ENCODE peak calls at places on chromosomes 7 and 10, in five cellular contexts. D is lower lobe of right lung, L is GM12878, S is spleen, Z is psoas muscle. I is an unnamed sample.
A peak's percentile ranks its signal among the peaks of the same experiment; 100 is the strongest.

GRCh38 chr7:118449797-118450196 is 225.3 kb downstream of the ANKRD7 start:
- DNase-seq in S (no peak), Z (no peak), L (no peak), D (no peak), I (no peak)

GRCh38 chr10:77873558-77874380 is 52.8 kb downstream of the DLG5 start:
- DNase-seq in L (peak; percentile 64), Z (peak; percentile 67), S (peak; percentile 88), D (no peak), I (no peak)

GRCh38 chr7:98655611-98656010 is 38.5 kb downstream of the NPTX2 start:
- DNase-seq in S (peak; percentile 18), Z (no peak), L (no peak), D (no peak), I (no peak)

GRCh38 chr7:108836246-108836645 is 266.6 kb downstream of the DNAJB9 start:
- DNase-seq in Z (no peak), L (no peak), S (no peak), D (no peak), I (no peak)

GRCh38 chr10:68208424-68209042 is 23.4 kb downstream of the ATOH7 start:
- DNase-seq in D (no peak), L (peak; percentile 20), Z (no peak), S (no peak), I (peak; percentile 67)

GRCh38 chr10:71587941-71588573 is 131.5 kb downstream of the C10orf105 start:
- DNase-seq in S (no peak), L (no peak), D (no peak), Z (no peak), I (no peak)

GRCh38 chr7:34019431-34019830 is 114.1 kb downstream of the BMPER start:
- DNase-seq in S (no peak), D (peak; percentile 71), L (no peak), Z (peak; percentile 26), I (no peak)

GRCh38 chr7:50663396-50664102 is 98.3 kb upstream of the DDC start:
- DNase-seq in L (no peak), D (no peak), S (no peak), Z (no peak), I (no peak)

DNA sequence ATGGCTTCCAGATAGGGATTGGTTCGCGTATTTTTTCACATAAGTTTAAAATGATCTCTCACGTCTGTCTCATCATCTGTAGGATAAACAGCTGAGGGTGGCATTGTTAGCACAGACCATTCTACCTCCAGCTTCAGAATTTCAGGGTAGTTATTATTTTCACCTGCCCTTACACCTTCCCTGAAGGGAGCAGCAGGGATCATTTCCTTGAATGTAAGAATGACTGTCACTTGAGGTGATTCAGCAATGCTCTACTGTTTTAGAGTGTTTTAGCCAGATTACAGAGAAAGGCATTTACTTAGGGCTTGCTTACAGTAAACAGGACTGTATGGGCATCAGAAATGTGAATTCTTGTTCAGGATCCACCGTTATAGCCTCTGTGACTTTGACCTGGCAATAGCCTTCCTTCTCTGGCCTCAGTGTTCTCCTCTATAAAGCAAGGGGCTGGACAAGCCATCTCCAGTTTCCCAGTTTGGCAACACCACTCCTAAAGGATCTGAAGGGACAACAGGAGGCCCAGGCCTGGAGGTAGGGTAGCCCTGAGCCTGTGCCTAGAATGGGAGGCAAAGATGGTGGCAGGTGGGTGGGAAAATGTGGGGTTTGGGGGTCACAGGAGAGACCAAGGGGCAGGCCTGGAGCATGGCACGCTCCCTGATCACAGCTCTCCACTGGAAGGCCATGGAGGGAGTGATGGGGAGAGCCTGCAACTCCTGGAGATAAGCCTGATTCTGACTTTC is 1.2 kb upstream of the IGFBP1 start:
- DNase-seq in L (no peak), Z (no peak), D (no peak), S (no peak), I (no peak)
- H3K27me3 ChIP-seq in L (no peaks in the 10 kb centered on the region), Z (peaks cover 12% of the 10 kb centered on the region), D (peaks cover 54% of the 10 kb centered on the region), S (peaks cover 20% of the 10 kb centered on the region), I (peaks cover 40% of the 10 kb centered on the region)

GRCh38 chr7:38740041-38740440 is 108.9 kb upstream of the AMPH start:
- DNase-seq in L (no peak), Z (no peak), D (no peak), S (no peak), I (no peak)

GRCh38 chr7:38731195-38731594 is 100.0 kb upstream of the AMPH start:
- DNase-seq in D (no peak), L (no peak), Z (no peak), S (no peak), I (no peak)

GRCh38 chr7:38736135-38736534 is 105.0 kb upstream of the AMPH start:
- DNase-seq in S (no peak), Z (no peak), L (no peak), D (no peak), I (no peak)
- H3K4me3 ChIP-seq in S (no peak overlapping the region), Z (no peak overlapping the region), L (no peak overlapping the region), D (no peak overlapping the region), I (no peak overlapping the region)

DNA sequence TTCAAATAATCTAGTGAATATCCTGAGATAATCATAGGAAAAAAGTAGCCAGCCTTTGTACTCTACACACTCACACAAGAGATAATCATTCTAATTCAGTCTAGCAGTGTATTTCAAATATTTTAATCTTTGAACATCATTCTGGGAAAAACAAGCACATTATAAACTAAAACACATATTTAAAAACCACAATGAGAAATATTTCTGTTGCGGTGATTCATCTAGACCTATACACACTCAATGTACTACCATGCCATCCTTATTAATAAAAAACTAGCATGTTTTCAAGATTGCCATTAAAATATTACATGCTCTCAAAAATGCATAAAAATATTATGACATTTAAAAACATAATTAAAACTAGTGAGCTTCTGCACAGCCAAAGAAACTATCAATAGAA is 11.8 kb downstream of the COG5 start:
- DNase-seq in Z (no peak), D (no peak), L (no peak), S (no peak), I (no peak)
- H3K36me3 ChIP-seq in Z (peaks cover 58% of the 10 kb centered on the region), D (peaks cover 39% of the 10 kb centered on the region), L (no peaks in the 10 kb centered on the region), S (peaks cover 66% of the 10 kb centered on the region), I (peaks cover 4% of the 10 kb centered on the region)

DNA sequence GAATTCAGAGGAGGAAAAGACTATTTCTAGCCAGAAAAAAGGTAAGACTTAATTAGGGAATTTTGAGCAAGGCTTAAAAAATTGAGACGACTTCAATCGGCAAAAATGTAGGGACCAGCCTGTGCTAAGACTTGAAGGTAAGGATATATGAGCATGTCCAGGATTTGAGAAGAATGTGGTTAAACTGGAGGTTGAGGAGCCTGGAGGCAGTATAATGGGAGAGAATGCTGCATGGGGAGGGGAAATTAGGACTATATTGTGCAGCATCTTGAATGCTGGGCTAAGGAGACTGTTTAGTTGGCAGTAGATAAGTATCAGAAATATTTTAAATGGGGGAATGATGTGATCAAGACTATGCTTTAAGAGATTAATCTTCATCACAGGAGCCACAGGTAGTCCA is 53.1 kb upstream of the PCGF5 start:
- DNase-seq in S (no peak), D (no peak), Z (no peak), L (no peak), I (no peak)
- H3K27me3 ChIP-seq in S (no peaks in the 10 kb centered on the region), D (no peaks in the 10 kb centered on the region), Z (no peaks in the 10 kb centered on the region), L (no peaks in the 10 kb centered on the region), I (peaks cover 49% of the 10 kb centered on the region)

GRCh38 chr7:4861227-4861626 is 603 bp downstream of the PAPOLB start:
- DNase-seq in L (no peak), Z (no peak), D (no peak), S (no peak), I (no peak)
- H3K4me3 ChIP-seq in L (no peak overlapping the region), Z (peak overlapping the region; percentile 39), D (peak overlapping the region; percentile 40), S (peak overlapping the region; percentile 10), I (no peak overlapping the region)

DNA sequence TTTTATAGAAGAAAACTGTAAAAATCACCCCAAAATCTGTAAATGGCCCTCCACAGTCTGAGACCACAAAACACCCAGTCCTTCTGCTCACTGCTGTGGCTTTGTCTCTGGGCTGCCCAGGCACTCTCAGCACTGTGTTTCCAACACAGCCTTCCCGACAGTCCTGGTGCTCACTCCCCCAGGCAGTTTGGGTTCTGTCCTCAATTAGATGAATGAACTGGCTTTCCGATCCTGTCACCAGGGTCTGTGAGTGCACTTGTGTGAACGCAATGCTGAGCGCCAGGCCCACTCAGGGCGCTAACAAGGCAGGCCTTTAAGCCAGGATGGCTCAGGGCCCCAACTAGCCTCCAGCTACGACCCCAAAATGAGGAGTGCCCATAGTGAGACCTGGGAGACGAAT is 3.3 kb downstream of the MAD1L1 start:
- DNase-seq in D (no peak), S (no peak), L (no peak), Z (no peak), I (no peak)
- H3K36me3 ChIP-seq in D (peaks cover 57% of the 10 kb centered on the region), S (peaks cover 65% of the 10 kb centered on the region), L (peaks cover 24% of the 10 kb centered on the region), Z (peaks cover 45% of the 10 kb centered on the region), I (peaks cover 27% of the 10 kb centered on the region)

DNA sequence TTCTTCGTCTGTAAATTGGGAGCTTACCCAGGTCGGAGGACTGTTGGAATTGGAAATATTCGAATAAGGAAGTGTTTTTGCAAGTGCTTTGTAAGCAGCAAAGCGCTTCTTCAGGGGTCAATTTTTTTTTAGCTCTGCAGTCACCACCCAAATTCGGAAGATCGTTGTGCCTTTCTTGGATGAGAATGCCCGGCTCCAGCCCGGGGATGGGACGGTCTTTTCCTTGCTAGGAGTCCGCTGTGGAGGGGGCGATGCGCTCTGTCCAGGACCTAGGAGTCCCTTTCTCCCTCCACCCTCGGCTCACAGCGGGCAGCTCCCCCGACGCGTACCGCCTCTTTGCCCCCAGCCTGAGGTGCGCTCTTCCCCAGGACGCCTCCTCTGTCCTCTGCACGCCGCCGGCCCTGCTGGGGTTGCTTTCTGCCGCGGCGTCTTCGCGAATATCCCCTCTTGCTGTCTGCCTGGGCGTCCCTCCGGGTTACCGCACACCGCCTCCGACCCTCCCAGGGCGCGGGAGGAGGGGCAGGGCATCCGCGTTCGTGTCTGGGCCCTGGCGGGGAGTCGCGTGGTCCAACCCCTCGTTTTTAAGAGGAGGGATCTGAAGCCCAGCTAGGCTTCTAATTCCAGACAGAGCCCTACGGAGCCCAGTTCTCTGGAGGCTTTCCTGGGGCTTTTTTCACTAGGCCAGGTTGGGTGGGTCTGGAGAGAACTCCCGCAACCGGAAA is 167.1 kb downstream of the UBE2H start:
- DNase-seq in Z (no peak), S (peak; percentile 73), L (no peak), D (no peak), I (peak; percentile 84)
- H3K27me3 ChIP-seq in Z (peaks cover 43% of the 10 kb centered on the region), S (peaks cover 64% of the 10 kb centered on the region), L (peaks cover 25% of the 10 kb centered on the region), D (peaks cover 78% of the 10 kb centered on the region), I (peaks cover 91% of the 10 kb centered on the region)

DNA sequence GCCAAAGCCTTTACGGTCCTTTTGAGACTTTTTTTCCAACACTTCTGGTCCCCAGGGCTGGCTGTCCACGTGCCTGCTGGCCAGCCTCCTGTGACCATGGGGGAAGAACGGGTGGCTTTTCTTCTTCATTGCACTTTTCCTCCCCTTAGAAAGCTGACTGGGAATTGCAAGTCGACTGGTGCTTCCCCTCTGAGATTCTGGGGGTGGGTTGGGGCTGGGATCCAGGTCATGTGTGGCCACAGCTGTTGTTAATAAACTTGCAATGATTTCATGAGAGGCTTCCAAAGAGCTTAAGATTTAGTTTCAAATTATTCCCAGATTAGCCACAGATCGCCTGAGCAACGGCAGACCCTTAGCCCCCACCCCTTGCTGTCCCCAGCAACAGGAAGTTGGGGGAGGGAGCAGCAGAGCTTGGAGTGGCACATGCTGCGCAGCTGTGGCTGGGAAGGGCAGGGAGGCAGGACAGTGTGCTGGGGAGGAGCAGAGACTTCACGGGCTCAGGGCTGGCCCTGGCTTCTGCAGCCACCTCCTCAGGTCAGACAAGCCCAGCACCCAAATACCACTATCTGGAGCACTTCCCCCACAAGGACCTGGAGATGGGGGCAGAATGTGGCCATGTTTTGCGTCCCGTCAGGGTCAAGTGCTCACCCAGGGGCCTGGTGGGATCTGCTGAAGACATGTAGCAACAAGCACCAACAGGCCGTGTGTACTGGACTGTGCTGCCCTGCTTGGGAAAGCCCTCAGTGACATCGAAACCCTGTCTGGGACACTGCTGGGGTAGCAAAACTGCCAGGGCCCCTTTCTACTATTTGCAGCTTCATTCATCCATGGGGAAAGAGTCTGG is 147.1 kb downstream of the RNF216 start:
- DNase-seq in D (no peak), Z (peak; percentile 74), S (peak; percentile 80), L (no peak), I (peak; percentile 76)
- H3K4me3 ChIP-seq in D (peak overlapping the region; percentile 10), Z (peak overlapping the region; percentile 19), S (no peak overlapping the region), L (no peak overlapping the region), I (no peak overlapping the region)